ENCODE peak calls at places on chromosomes 13 and 19, in five cellular contexts. One of them, this sample, is unnamed.

GRCh38 chr13:27086599-27087265 is 84.9 kb downstream of the USP12 start:
- DNase-seq in Calu3: no peak
- DNase-seq in NB4: no peak
- DNase-seq in K562: no peak
- DNase-seq in activated B cell treated with CpG ODN at 0.5 μM for 24 hours: no peak
- DNase-seq in this sample: no peak

GRCh38 chr19:19674315-19674714 is 5.7 kb downstream of the ZNF101 start:
- DNase-seq in Calu3: no peak
- DNase-seq in NB4: no peak
- DNase-seq in K562: no peak
- DNase-seq in activated B cell treated with CpG ODN at 0.5 μM for 24 hours: no peak
- DNase-seq in this sample: no peak

GRCh38 chr13:107977175-107977574 is 238.2 kb downstream of the LIG4 start:
- DNase-seq in Calu3: no peak
- DNase-seq in NB4: no peak
- DNase-seq in K562: no peak
- DNase-seq in activated B cell treated with CpG ODN at 0.5 μM for 24 hours: no peak
- DNase-seq in this sample: no peak

GRCh38 chr19:55319786-55320185 is 5.4 kb downstream of the TMEM150B start:
- DNase-seq in Calu3: no peak
- DNase-seq in NB4: no peak
- DNase-seq in K562: peak
- DNase-seq in activated B cell treated with CpG ODN at 0.5 μM for 24 hours: no peak
- DNase-seq in this sample: no peak

GRCh38 chr19:3343619-3344502 is 22.5 kb upstream of the NFIC start:
- DNase-seq in Calu3: peak
- DNase-seq in NB4: peak
- DNase-seq in K562: peak
- DNase-seq in activated B cell treated with CpG ODN at 0.5 μM for 24 hours: no peak
- DNase-seq in this sample: peak

GRCh38 chr19:33431986-33432385 is 58.5 kb downstream of the CEBPG start:
- DNase-seq in Calu3: no peak
- DNase-seq in NB4: no peak
- DNase-seq in K562: no peak
- DNase-seq in activated B cell treated with CpG ODN at 0.5 μM for 24 hours: no peak
- DNase-seq in this sample: no peak

GRCh38 chr19:35545855-35546381 is 492 bp downstream of the TMEM147 start:
- DNase-seq in Calu3: peak
- DNase-seq in NB4: peak
- DNase-seq in K562: peak
- DNase-seq in activated B cell treated with CpG ODN at 0.5 μM for 24 hours: no peak
- DNase-seq in this sample: peak

GRCh38 chr13:36154567-36155231 is 23.5 kb upstream of the DCLK1 start:
- DNase-seq in Calu3: no peak
- DNase-seq in NB4: no peak
- DNase-seq in K562: no peak
- DNase-seq in activated B cell treated with CpG ODN at 0.5 μM for 24 hours: no peak
- DNase-seq in this sample: no peak

GRCh38 chr13:43648733-43649132 is 138.0 kb downstream of the ENOX1 start:
- DNase-seq in Calu3: no peak
- DNase-seq in NB4: no peak
- DNase-seq in K562: no peak
- DNase-seq in activated B cell treated with CpG ODN at 0.5 μM for 24 hours: no peak
- DNase-seq in this sample: no peak

GRCh38 chr19:9323557-9323918 is 441 bp upstream of the ZNF559 start:
- DNase-seq in Calu3: peak
- DNase-seq in NB4: peak
- DNase-seq in K562: peak
- DNase-seq in activated B cell treated with CpG ODN at 0.5 μM for 24 hours: no peak
- DNase-seq in this sample: peak

GRCh38 chr19:4473011-4473410 is 914 bp downstream of the HDGFL2 start:
- DNase-seq in Calu3: no peak
- DNase-seq in NB4: no peak
- DNase-seq in K562: no peak
- DNase-seq in activated B cell treated with CpG ODN at 0.5 μM for 24 hours: no peak
- DNase-seq in this sample: no peak

GRCh38 chr13:97434417-97435296 is 688 bp downstream of the RAP2A start:
- DNase-seq in Calu3: peak
- DNase-seq in NB4: peak
- DNase-seq in K562: no peak
- DNase-seq in activated B cell treated with CpG ODN at 0.5 μM for 24 hours: peak
- DNase-seq in this sample: no peak

GRCh38 chr19:36009220-36009619 is 607 bp upstream of the SYNE4 start:
- DNase-seq in Calu3: peak
- DNase-seq in NB4: peak
- DNase-seq in K562: no peak
- DNase-seq in activated B cell treated with CpG ODN at 0.5 μM for 24 hours: peak
- DNase-seq in this sample: peak

GRCh38 chr13:74644239-74644638 is 510.0 kb upstream of the KLF12 start:
- DNase-seq in Calu3: no peak
- DNase-seq in NB4: no peak
- DNase-seq in K562: no peak
- DNase-seq in activated B cell treated with CpG ODN at 0.5 μM for 24 hours: no peak
- DNase-seq in this sample: no peak

GRCh38 chr13:111066544-111066943 is 48.6 kb upstream of the ARHGEF7 start:
- DNase-seq in Calu3: no peak
- DNase-seq in NB4: no peak
- DNase-seq in K562: no peak
- DNase-seq in activated B cell treated with CpG ODN at 0.5 μM for 24 hours: no peak
- DNase-seq in this sample: no peak

GRCh38 chr19:47210689-47211316 is 20.2 kb downstream of the BBC3 start:
- DNase-seq in Calu3: peak
- DNase-seq in NB4: peak
- DNase-seq in K562: peak
- DNase-seq in activated B cell treated with CpG ODN at 0.5 μM for 24 hours: peak
- DNase-seq in this sample: peak

GRCh38 chr13:106619688-106620555 is 52.0 kb upstream of the ARGLU1 start:
- DNase-seq in Calu3: peak
- DNase-seq in NB4: peak
- DNase-seq in K562: peak
- DNase-seq in activated B cell treated with CpG ODN at 0.5 μM for 24 hours: no peak
- DNase-seq in this sample: peak

GRCh38 chr13:90776349-90776748 is 571.1 kb upstream of the MIR17HG start:
- DNase-seq in Calu3: no peak
- DNase-seq in NB4: no peak
- DNase-seq in K562: no peak
- DNase-seq in activated B cell treated with CpG ODN at 0.5 μM for 24 hours: no peak
- DNase-seq in this sample: no peak

GRCh38 chr13:26186995-26187394 is 35.1 kb downstream of the RNF6 start:
- DNase-seq in Calu3: peak
- DNase-seq in NB4: no peak
- DNase-seq in K562: no peak
- DNase-seq in activated B cell treated with CpG ODN at 0.5 μM for 24 hours: peak
- DNase-seq in this sample: no peak

GRCh38 chr13:39484506-39485313 is 118.3 kb downstream of the LHFPL6 start:
- DNase-seq in Calu3: no peak
- DNase-seq in NB4: no peak
- DNase-seq in K562: no peak
- DNase-seq in activated B cell treated with CpG ODN at 0.5 μM for 24 hours: no peak
- DNase-seq in this sample: no peak

GRCh38 chr13:49022472-49023144 is 46.9 kb downstream of the FNDC3A start:
- DNase-seq in Calu3: no peak
- DNase-seq in NB4: no peak
- DNase-seq in K562: no peak
- DNase-seq in activated B cell treated with CpG ODN at 0.5 μM for 24 hours: no peak
- DNase-seq in this sample: no peak

GRCh38 chr19:30656520-30657100 is 284.4 kb downstream of the ZNF536 start:
- DNase-seq in Calu3: no peak
- DNase-seq in NB4: no peak
- DNase-seq in K562: no peak
- DNase-seq in activated B cell treated with CpG ODN at 0.5 μM for 24 hours: no peak
- DNase-seq in this sample: no peak

GRCh38 chr13:97751477-97751876 is 202.0 kb upstream of the IPO5 start:
- DNase-seq in Calu3: no peak
- DNase-seq in NB4: no peak
- DNase-seq in K562: no peak
- DNase-seq in activated B cell treated with CpG ODN at 0.5 μM for 24 hours: no peak
- DNase-seq in this sample: no peak

GRCh38 chr13:80737513-80737912 is 396.6 kb upstream of the SPRY2 start:
- DNase-seq in Calu3: no peak
- DNase-seq in NB4: no peak
- DNase-seq in K562: no peak
- DNase-seq in activated B cell treated with CpG ODN at 0.5 μM for 24 hours: no peak
- DNase-seq in this sample: no peak

GRCh38 chr13:38166121-38166520 is 183.5 kb upstream of the UFM1 start:
- DNase-seq in Calu3: no peak
- DNase-seq in NB4: no peak
- DNase-seq in K562: no peak
- DNase-seq in activated B cell treated with CpG ODN at 0.5 μM for 24 hours: no peak
- DNase-seq in this sample: no peak

GRCh38 chr13:21638319-21639282 is 32.3 kb upstream of the FGF9 start:
- DNase-seq in Calu3: peak
- DNase-seq in NB4: peak
- DNase-seq in K562: peak
- DNase-seq in activated B cell treated with CpG ODN at 0.5 μM for 24 hours: no peak
- DNase-seq in this sample: peak

GRCh38 chr13:98510156-98510509 is 66.8 kb downstream of the STK24 start:
- DNase-seq in Calu3: no peak
- DNase-seq in NB4: no peak
- DNase-seq in K562: no peak
- DNase-seq in activated B cell treated with CpG ODN at 0.5 μM for 24 hours: no peak
- DNase-seq in this sample: no peak

GRCh38 chr19:46497773-46498172 is 2.1 kb upstream of the PNMA8B start:
- DNase-seq in Calu3: no peak
- DNase-seq in NB4: no peak
- DNase-seq in K562: no peak
- DNase-seq in activated B cell treated with CpG ODN at 0.5 μM for 24 hours: no peak
- DNase-seq in this sample: no peak

GRCh38 chr19:50414850-50415660 is 3.7 kb upstream of the SPIB start:
- DNase-seq in Calu3: peak
- DNase-seq in NB4: peak
- DNase-seq in K562: peak
- DNase-seq in activated B cell treated with CpG ODN at 0.5 μM for 24 hours: peak
- DNase-seq in this sample: peak

GRCh38 chr19:9313756-9314155 is 4.1 kb upstream of the ZNF699 start:
- DNase-seq in Calu3: no peak
- DNase-seq in NB4: no peak
- DNase-seq in K562: no peak
- DNase-seq in activated B cell treated with CpG ODN at 0.5 μM for 24 hours: no peak
- DNase-seq in this sample: no peak

GRCh38 chr13:19864339-19865309 is 1.2 kb upstream of the ZMYM5 start:
- DNase-seq in Calu3: peak
- DNase-seq in NB4: peak
- DNase-seq in K562: peak
- DNase-seq in activated B cell treated with CpG ODN at 0.5 μM for 24 hours: peak
- DNase-seq in this sample: peak

This sample was measured in MV-4-11.